ENCODE peak calls at places on chromosomes 3 and 15, in eight cellular contexts. P is breast epithelium; M is GM12865; W is kidney; A is cardiac fibroblast; K is CD8-positive, alpha-beta T cell; V is A549; Q is fibroblast of pulmonary artery. X is an unnamed sample.

GRCh38 chr3:153210116-153210515 is 48.1 kb downstream of the RAP2B start:
- DNase-seq in P (no peak), M (no peak), W (no peak), A (peak; percentile 52), K (no peak), V (no peak), Q (peak; percentile 55), X (peak; percentile 27)

GRCh38 chr3:46948830-46949671 is 27.5 kb downstream of the CCDC12 start:
- DNase-seq in P (no peak), M (peak; percentile 68), W (peak; percentile 83), A (no peak), K (no peak), V (peak; percentile 65), Q (no peak), X (peak; percentile 64)

GRCh38 chr15:62165029-62165792 is at the start of gene C2CD4B:
- DNase-seq in P (no peak), M (peak; percentile 42), W (peak; percentile 91), A (peak; percentile 39), K (no peak), V (peak; percentile 62), Q (peak; percentile 80), X (no peak)

GRCh38 chr3:72818915-72819314 is 29.3 kb downstream of the SHQ1 start:
- DNase-seq in P (no peak), M (peak; percentile 59), W (no peak), A (peak; percentile 91), K (no peak), V (no peak), Q (peak; percentile 83), X (peak; percentile 61)

GRCh38 chr3:54046677-54047214 is 75.6 kb upstream of the CACNA2D3 start:
- DNase-seq in P (no peak), M (no peak), W (no peak), A (peak; percentile 67), K (no peak), V (peak; percentile 46), Q (peak; percentile 99), X (peak; percentile 14)

GRCh38 chr3:29384640-29385039 is 103.8 kb downstream of the RBMS3 start:
- DNase-seq in P (peak; percentile 52), M (no peak), W (no peak), A (peak; percentile 91), K (no peak), V (no peak), Q (peak; percentile 80), X (peak; percentile 51)

GRCh38 chr3:171049831-171050444 is 23.4 kb upstream of the SLC2A2 start:
- DNase-seq in P (no peak), M (peak; percentile 69), W (no peak), A (peak; percentile 75), K (peak; percentile 4), V (peak; percentile 59), Q (peak; percentile 77), X (peak; percentile 67)

GRCh38 chr15:99052205-99052604 is 44.6 kb upstream of the PGPEP1L start:
- DNase-seq in P (no peak), M (no peak), W (no peak), A (no peak), K (no peak), V (no peak), Q (no peak), X (no peak)

GRCh38 chr15:55282284-55282833 is 7.3 kb downstream of the RAB27A start:
- DNase-seq in P (no peak), M (no peak), W (no peak), A (peak; percentile 80), K (no peak), V (no peak), Q (peak; percentile 81), X (peak; percentile 96)

GRCh38 chr3:193803288-193803687 is 210.3 kb downstream of the OPA1 start:
- DNase-seq in P (no peak), M (no peak), W (no peak), A (no peak), K (no peak), V (no peak), Q (no peak), X (no peak)

GRCh38 chr3:182364323-182364722 is 429.0 kb upstream of the ATP11B start:
- DNase-seq in P (no peak), M (no peak), W (no peak), A (no peak), K (no peak), V (no peak), Q (no peak), X (no peak)

GRCh38 chr3:132730891-132731580 is 8.8 kb upstream of the NPHP3 start:
- DNase-seq in P (no peak), M (peak; percentile 42), W (no peak), A (peak; percentile 73), K (no peak), V (peak; percentile 39), Q (peak; percentile 76), X (peak; percentile 55)

GRCh38 chr3:30342319-30343060 is 263.9 kb upstream of the TGFBR2 start:
- DNase-seq in P (peak; percentile 51), M (no peak), W (no peak), A (peak; percentile 98), K (no peak), V (peak; percentile 89), Q (peak; percentile 96), X (peak; percentile 82)

GRCh38 chr3:43073116-43073835 is 32.6 kb downstream of the POMGNT2 start:
- DNase-seq in P (no peak), M (no peak), W (no peak), A (no peak), K (no peak), V (no peak), Q (no peak), X (no peak)

GRCh38 chr15:37880009-37880834 is 54.2 kb upstream of the TMCO5A start:
- DNase-seq in P (no peak), M (peak; percentile 42), W (no peak), A (peak; percentile 74), K (no peak), V (peak; percentile 22), Q (peak; percentile 82), X (peak; percentile 74)

GRCh38 chr15:37877851-37878577 is 56.4 kb upstream of the TMCO5A start:
- DNase-seq in P (no peak), M (no peak), W (no peak), A (peak; percentile 91), K (no peak), V (no peak), Q (peak; percentile 89), X (peak; percentile 80)

GRCh38 chr15:37880835-37881153 is 53.6 kb upstream of the TMCO5A start:
- DNase-seq in P (no peak), M (no peak), W (no peak), A (no peak), K (no peak), V (no peak), Q (no peak), X (no peak)

GRCh38 chr15:37873336-37873735 is 61.1 kb upstream of the TMCO5A start:
- DNase-seq in P (no peak), M (no peak), W (peak; percentile 48), A (no peak), K (no peak), V (no peak), Q (peak; percentile 39), X (peak; percentile 66)

GRCh38 chr15:37876900-37877299 is 57.5 kb upstream of the TMCO5A start:
- DNase-seq in P (no peak), M (no peak), W (no peak), A (no peak), K (no peak), V (no peak), Q (no peak), X (no peak)
- H3K4me3 ChIP-seq in P (no peak overlapping the region), M (no peak overlapping the region), W (no peak overlapping the region), A (no peak overlapping the region), K (no peak overlapping the region), V (no peak overlapping the region), Q (no peak overlapping the region), X (no peak overlapping the region)

DNA sequence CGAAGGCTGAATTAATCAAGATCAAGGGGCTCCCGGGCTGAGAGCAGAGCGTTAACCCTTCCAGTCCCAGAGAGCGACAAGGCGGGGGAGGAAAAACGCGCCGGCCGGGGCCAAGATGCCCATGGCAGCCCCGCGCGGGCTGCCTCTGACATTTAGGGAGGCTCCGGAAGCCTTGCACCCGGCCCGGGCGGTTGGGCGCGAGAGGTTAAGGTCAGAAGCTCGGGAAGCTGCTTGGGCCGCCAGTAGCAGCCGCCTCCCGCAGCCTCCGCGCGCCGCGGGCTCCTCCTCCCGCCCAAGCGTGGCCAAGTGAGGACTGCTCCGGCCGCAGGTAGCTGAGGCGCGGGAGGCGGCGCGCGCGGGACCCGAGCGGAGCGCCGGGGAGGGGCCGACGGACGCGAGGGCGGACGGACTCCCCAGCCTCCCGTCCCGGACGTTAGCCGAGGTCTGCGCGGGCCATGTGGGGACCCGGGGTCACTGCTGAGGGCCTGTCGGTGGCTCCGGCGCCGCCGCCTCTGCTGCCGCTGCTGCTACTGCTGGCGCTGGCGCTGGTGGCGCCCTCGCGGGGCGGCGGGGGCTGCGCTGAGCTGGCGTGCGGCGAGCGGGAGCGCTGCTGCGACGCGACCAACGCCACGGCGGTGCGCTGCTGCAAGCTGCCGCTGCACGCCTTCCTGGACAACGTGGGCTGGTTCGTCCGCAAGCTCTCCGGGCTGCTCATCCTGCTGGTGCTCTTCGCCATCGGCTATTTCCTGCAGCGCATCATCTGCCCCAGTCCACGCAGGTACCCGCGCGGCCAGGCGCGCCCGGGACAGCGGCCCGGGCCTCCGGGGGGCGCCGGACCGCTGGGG is at the start of gene C3orf80:
- DNase-seq in P (no peak), M (peak; percentile 84), W (peak; percentile 78), A (peak; percentile 28), K (no peak), V (peak; percentile 66), Q (peak; percentile 36), X (peak; percentile 30)
- TF ChIP-seq CTCF in P (no peak), M (peak; percentile 35), W (no peak), A (no peak), K (no peak), V (peak; percentile 58), Q (no peak), X (no peak)

DNA sequence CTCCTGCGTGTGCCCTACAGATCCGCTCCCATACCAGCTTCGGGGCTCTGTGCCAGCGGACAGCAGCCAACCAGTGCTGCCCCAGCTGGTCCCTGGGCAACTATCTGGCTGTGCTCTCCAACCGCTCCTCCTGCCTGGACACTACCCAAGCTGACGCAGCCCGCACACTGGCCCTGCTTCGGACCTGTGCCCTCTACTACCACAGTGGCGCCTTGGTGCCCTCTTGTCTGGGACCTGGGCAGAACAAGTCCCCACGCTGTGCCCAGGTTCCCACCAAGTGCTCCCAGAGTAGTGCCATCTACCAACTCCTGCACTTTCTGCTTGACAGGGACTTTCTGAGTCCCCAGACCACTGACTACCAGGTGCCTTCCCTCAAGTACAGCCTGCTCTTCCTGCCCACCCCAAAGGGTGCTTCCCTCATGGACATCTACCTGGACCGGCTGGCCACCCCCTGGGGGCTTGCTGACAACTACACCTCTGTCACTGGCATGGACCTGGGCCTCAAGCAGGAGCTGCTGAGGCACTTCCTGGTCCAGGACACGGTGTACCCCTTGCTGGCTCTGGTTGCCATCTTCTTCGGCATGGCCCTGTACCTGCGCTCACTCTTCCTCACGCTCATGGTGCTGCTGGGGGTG is 9.1 kb downstream of the DISP2 start:
- DNase-seq in P (peak; percentile 66), M (no peak), W (no peak), A (no peak), K (no peak), V (no peak), Q (no peak), X (no peak)
- H3K4me3 ChIP-seq in P (peak overlapping the region; percentile 60), M (peak overlapping the region; percentile 13), W (peak overlapping the region; percentile 29), A (no peak overlapping the region), K (peak overlapping the region; percentile 75), V (no peak overlapping the region), Q (no peak overlapping the region), X (no peak overlapping the region)

DNA sequence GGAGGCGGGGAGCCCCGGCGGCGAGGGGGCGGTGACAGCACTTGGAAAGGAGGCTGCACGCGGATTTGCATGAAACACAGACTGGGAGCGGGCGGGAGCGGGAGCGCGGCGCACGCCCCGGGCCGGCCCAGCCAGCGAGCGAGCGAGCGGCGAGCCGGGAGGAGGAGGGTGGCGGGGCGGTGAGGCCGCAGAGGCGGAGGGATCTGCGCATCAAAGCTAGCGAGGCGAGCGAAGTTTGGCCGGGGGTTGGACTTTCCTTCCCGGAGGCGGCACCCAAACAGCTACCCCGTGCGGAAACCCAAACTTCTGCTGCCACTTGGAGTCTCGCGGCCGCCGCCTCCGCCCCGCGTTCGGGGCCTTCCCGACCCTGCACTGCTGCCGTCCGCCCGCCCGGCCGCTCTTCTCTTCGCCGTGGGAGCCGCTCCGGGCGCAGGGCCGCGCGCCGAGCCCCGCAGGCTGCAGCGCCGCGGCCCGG is at the start of gene SMAD3:
- DNase-seq in P (peak; percentile 74), M (peak; percentile 93), W (peak; percentile 97), A (peak; percentile 95), K (peak; percentile 38), V (peak; percentile 98), Q (peak; percentile 96), X (peak; percentile 96)
- TF ChIP-seq CTCF in P (no peak), M (no peak), W (no peak), A (no peak), K (no peak), V (peak; percentile 31), Q (no peak), X (peak; percentile 1)